ENCODE peak calls at places on chromosomes 7 and 10, in five cellular contexts. One of them, this sample, is unnamed.

GRCh38 chr7:108286290-108286904 is 156.2 kb upstream of the LAMB4 start:
- DNase-seq in K562: no peak
- DNase-seq in GM12891: no peak
- DNase-seq in SK-N-SH: no peak
- DNase-seq in GM12878: no peak
- DNase-seq in this sample: no peak

GRCh38 chr7:146346096-146346495 is 229.5 kb downstream of the CNTNAP2 start:
- DNase-seq in K562: no peak
- DNase-seq in GM12891: no peak
- DNase-seq in SK-N-SH: no peak
- DNase-seq in GM12878: no peak
- DNase-seq in this sample: no peak

GRCh38 chr10:78374331-78375028 is 340.8 kb downstream of the RPS24 start:
- DNase-seq in K562: no peak
- DNase-seq in GM12891: no peak
- DNase-seq in SK-N-SH: no peak
- DNase-seq in GM12878: no peak
- DNase-seq in this sample: no peak

GRCh38 chr7:27207348-27207985 is 7.6 kb upstream of the HOXA13 start:
- DNase-seq in K562: no peak
- DNase-seq in GM12891: no peak
- DNase-seq in SK-N-SH: no peak
- DNase-seq in GM12878: no peak
- DNase-seq in this sample: no peak

GRCh38 chr7:5360451-5360850 is 63.2 kb downstream of the TNRC18 start:
- DNase-seq in K562: no peak
- DNase-seq in GM12891: no peak
- DNase-seq in SK-N-SH: no peak
- DNase-seq in GM12878: no peak
- DNase-seq in this sample: no peak

GRCh38 chr10:20267734-20268133 is 451.5 kb downstream of the PLXDC2 start:
- DNase-seq in K562: no peak
- DNase-seq in GM12891: no peak
- DNase-seq in SK-N-SH: peak; percentile 43
- DNase-seq in GM12878: no peak
- DNase-seq in this sample: no peak

GRCh38 chr7:129315916-129316315 is 91.1 kb downstream of the AHCYL2 start:
- DNase-seq in K562: no peak
- DNase-seq in GM12891: no peak
- DNase-seq in SK-N-SH: no peak
- DNase-seq in GM12878: no peak
- DNase-seq in this sample: no peak

GRCh38 chr7:70539196-70539595 is 592.7 kb upstream of the GALNT17 start:
- DNase-seq in K562: no peak
- DNase-seq in GM12891: no peak
- DNase-seq in SK-N-SH: no peak
- DNase-seq in GM12878: no peak
- DNase-seq in this sample: no peak

GRCh38 chr10:21811245-21811585 is 192.3 kb downstream of the DNAJC1 start:
- DNase-seq in K562: peak; percentile 35
- DNase-seq in GM12891: no peak
- DNase-seq in SK-N-SH: no peak
- DNase-seq in GM12878: no peak
- DNase-seq in this sample: no peak

GRCh38 chr10:75400769-75401568 is 595 bp downstream of the ZNF503 start:
- DNase-seq in K562: peak; percentile 38
- DNase-seq in GM12891: peak; percentile 37
- DNase-seq in SK-N-SH: peak; percentile 78
- DNase-seq in GM12878: no peak
- DNase-seq in this sample: peak; percentile 34

GRCh38 chr10:70381491-70382421 is 669 bp downstream of the LRRC20 start:
- DNase-seq in K562: peak; percentile 69
- DNase-seq in GM12891: peak; percentile 64
- DNase-seq in SK-N-SH: peak; percentile 92
- DNase-seq in GM12878: no peak
- DNase-seq in this sample: peak; percentile 58

DNA sequence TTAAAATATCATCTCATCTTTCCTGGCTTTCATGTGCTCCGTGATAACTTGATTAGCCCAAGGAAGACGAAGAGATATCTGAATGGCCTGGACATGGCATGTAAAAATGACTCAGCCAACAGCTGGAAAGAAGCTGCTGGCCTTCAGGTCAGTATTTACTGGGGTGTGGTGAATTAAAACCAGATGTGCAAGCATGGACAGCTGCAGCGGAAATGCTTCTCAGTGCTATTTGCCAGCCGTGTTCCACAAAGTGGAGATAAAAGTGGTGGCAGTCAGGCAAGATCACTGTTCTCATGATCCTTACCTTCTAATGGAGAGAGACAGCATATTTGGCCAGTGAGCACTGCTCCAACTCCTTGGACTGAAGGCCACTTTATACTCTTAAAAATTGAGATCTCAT is 203.1 kb upstream of the VSTM2A start:
- DNase-seq in K562: no peak
- DNase-seq in GM12891: no peak
- DNase-seq in SK-N-SH: peak; percentile 70
- DNase-seq in GM12878: no peak
- DNase-seq in this sample: no peak
- TF ChIP-seq TAF1 in K562: no peak
- TF ChIP-seq TAF1 in GM12891: no peak
- TF ChIP-seq TAF1 in SK-N-SH: no peak
- TF ChIP-seq TAF1 in GM12878: no peak
- TF ChIP-seq TAF1 in this sample: no peak

GRCh38 chr10:124152781-124153600 is 59.6 kb upstream of the CHST15 start:
- DNase-seq in K562: no peak
- DNase-seq in GM12891: peak; percentile 52
- DNase-seq in SK-N-SH: peak; percentile 50
- DNase-seq in GM12878: peak; percentile 65
- DNase-seq in this sample: peak; percentile 57
- TF ChIP-seq TAF1 in K562: no peak
- TF ChIP-seq TAF1 in GM12891: no peak
- TF ChIP-seq TAF1 in SK-N-SH: no peak
- TF ChIP-seq TAF1 in GM12878: no peak
- TF ChIP-seq TAF1 in this sample: no peak

GRCh38 chr10:130350996-130351395 is 214.8 kb downstream of the GLRX3 start:
- DNase-seq in K562: no peak
- DNase-seq in GM12891: no peak
- DNase-seq in SK-N-SH: no peak
- DNase-seq in GM12878: no peak
- DNase-seq in this sample: no peak
- TF ChIP-seq TAF1 in K562: no peak
- TF ChIP-seq TAF1 in GM12891: no peak
- TF ChIP-seq TAF1 in SK-N-SH: no peak
- TF ChIP-seq TAF1 in GM12878: no peak
- TF ChIP-seq TAF1 in this sample: no peak

GRCh38 chr10:42875792-42876191 is 93.2 kb downstream of the BMS1 start:
- DNase-seq in K562: no peak
- DNase-seq in GM12891: no peak
- DNase-seq in SK-N-SH: peak; percentile 59
- DNase-seq in GM12878: no peak
- DNase-seq in this sample: no peak
- TF ChIP-seq TAF1 in K562: no peak
- TF ChIP-seq TAF1 in GM12891: no peak
- TF ChIP-seq TAF1 in SK-N-SH: no peak
- TF ChIP-seq TAF1 in GM12878: no peak
- TF ChIP-seq TAF1 in this sample: no peak

GRCh38 chr10:93148476-93148875 is 74.8 kb downstream of the CYP26A1 start:
- DNase-seq in K562: no peak
- DNase-seq in GM12891: no peak
- DNase-seq in SK-N-SH: no peak
- DNase-seq in GM12878: no peak
- DNase-seq in this sample: no peak

GRCh38 chr10:93150990-93151547 is 77.4 kb downstream of the CYP26A1 start:
- DNase-seq in K562: no peak
- DNase-seq in GM12891: no peak
- DNase-seq in SK-N-SH: no peak
- DNase-seq in GM12878: no peak
- DNase-seq in this sample: no peak

GRCh38 chr10:93150289-93150688 is 76.6 kb downstream of the CYP26A1 start:
- DNase-seq in K562: no peak
- DNase-seq in GM12891: no peak
- DNase-seq in SK-N-SH: no peak
- DNase-seq in GM12878: no peak
- DNase-seq in this sample: no peak

GRCh38 chr10:93152136-93152535 is 78.4 kb downstream of the CYP26A1 start:
- DNase-seq in K562: no peak
- DNase-seq in GM12891: no peak
- DNase-seq in SK-N-SH: no peak
- DNase-seq in GM12878: no peak
- DNase-seq in this sample: no peak

DNA sequence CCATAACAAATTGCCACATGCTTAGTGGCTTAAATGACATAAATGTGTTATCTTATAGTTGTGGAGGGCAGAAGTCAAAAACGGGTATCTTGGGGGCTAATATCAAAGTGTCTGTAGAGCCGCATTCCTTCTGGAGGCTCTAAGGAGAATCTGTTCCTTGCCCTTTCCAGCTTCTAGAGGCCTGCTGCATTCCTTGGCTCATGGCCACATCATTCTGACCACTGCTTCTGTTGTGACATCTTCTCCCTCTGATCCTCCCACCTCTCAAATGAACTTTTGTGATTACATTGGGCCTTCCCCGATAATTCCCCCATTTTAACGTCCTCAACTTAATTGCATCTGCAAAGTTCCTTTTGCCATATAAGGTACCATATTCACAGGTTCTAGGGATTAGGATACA is 76.1 kb downstream of the CYP26A1 start:
- DNase-seq in K562: no peak
- DNase-seq in GM12891: no peak
- DNase-seq in SK-N-SH: no peak
- DNase-seq in GM12878: no peak
- DNase-seq in this sample: no peak
- TF ChIP-seq TAF1 in K562: no peak
- TF ChIP-seq TAF1 in GM12891: no peak
- TF ChIP-seq TAF1 in SK-N-SH: no peak
- TF ChIP-seq TAF1 in GM12878: no peak
- TF ChIP-seq TAF1 in this sample: no peak

GRCh38 chr10:33229252-33229943 is 105.1 kb downstream of the NRP1 start:
- DNase-seq in K562: no peak
- DNase-seq in GM12891: no peak
- DNase-seq in SK-N-SH: no peak
- DNase-seq in GM12878: no peak
- DNase-seq in this sample: no peak
- TF ChIP-seq TAF1 in K562: no peak
- TF ChIP-seq TAF1 in GM12891: no peak
- TF ChIP-seq TAF1 in SK-N-SH: no peak
- TF ChIP-seq TAF1 in GM12878: no peak
- TF ChIP-seq TAF1 in this sample: no peak

GRCh38 chr7:157896774-157897555 is 560.2 kb downstream of the DNAJB6 start:
- DNase-seq in K562: no peak
- DNase-seq in GM12891: no peak
- DNase-seq in SK-N-SH: no peak
- DNase-seq in GM12878: no peak
- DNase-seq in this sample: no peak
- TF ChIP-seq TAF1 in K562: no peak
- TF ChIP-seq TAF1 in GM12891: no peak
- TF ChIP-seq TAF1 in SK-N-SH: no peak
- TF ChIP-seq TAF1 in GM12878: no peak
- TF ChIP-seq TAF1 in this sample: no peak